ENCODE peak calls at places on chromosomes 16 and 17, in nine cellular contexts. One of them, this sample, is unnamed.

GRCh38 chr16:25108054-25108453 is 3.5 kb upstream of the LCMT1 start:
- DNase-seq in cardiac muscle cell: no peak
- DNase-seq in right atrium auricular region: no peak
- DNase-seq in HTR-8/SVneo: no peak
- DNase-seq in NCI-H1694: no peak
- DNase-seq in tibial nerve: no peak
- DNase-seq in SK-MEL-5: peak; percentile 55
- DNase-seq in AG20443: no peak
- DNase-seq in RPMI7951: no peak
- DNase-seq in this sample: no peak

GRCh38 chr17:1813088-1813487 is 16.6 kb downstream of the SMYD4 start:
- DNase-seq in cardiac muscle cell: no peak
- DNase-seq in right atrium auricular region: peak; percentile 62
- DNase-seq in HTR-8/SVneo: no peak
- DNase-seq in NCI-H1694: no peak
- DNase-seq in tibial nerve: no peak
- DNase-seq in SK-MEL-5: no peak
- DNase-seq in AG20443: peak; percentile 38
- DNase-seq in RPMI7951: no peak
- DNase-seq in this sample: no peak

GRCh38 chr16:23801387-23801786 is 34.4 kb upstream of the PRKCB start:
- DNase-seq in cardiac muscle cell: peak; percentile 78
- DNase-seq in right atrium auricular region: peak; percentile 72
- DNase-seq in HTR-8/SVneo: peak; percentile 53
- DNase-seq in NCI-H1694: peak; percentile 11
- DNase-seq in tibial nerve: peak; percentile 60
- DNase-seq in SK-MEL-5: peak; percentile 76
- DNase-seq in AG20443: peak; percentile 81
- DNase-seq in RPMI7951: peak; percentile 47
- DNase-seq in this sample: no peak

GRCh38 chr16:87881327-87882200 is 12.3 kb upstream of the SLC7A5 start:
- DNase-seq in cardiac muscle cell: no peak
- DNase-seq in right atrium auricular region: no peak
- DNase-seq in HTR-8/SVneo: no peak
- DNase-seq in NCI-H1694: no peak
- DNase-seq in tibial nerve: no peak
- DNase-seq in SK-MEL-5: no peak
- DNase-seq in AG20443: no peak
- DNase-seq in RPMI7951: peak; percentile 80
- DNase-seq in this sample: no peak

GRCh38 chr17:82051776-82052637 is at the start of the genes GPS1 and RFNG:
- DNase-seq in cardiac muscle cell: peak; percentile 88
- DNase-seq in right atrium auricular region: no peak
- DNase-seq in HTR-8/SVneo: peak; percentile 78
- DNase-seq in NCI-H1694: peak; percentile 49
- DNase-seq in tibial nerve: peak; percentile 64
- DNase-seq in SK-MEL-5: peak; percentile 74
- DNase-seq in AG20443: peak; percentile 92
- DNase-seq in RPMI7951: peak; percentile 52
- DNase-seq in this sample: no peak

GRCh38 chr17:76868669-76869208 is 535 bp downstream of the MGAT5B start:
- DNase-seq in cardiac muscle cell: no peak
- DNase-seq in right atrium auricular region: no peak
- DNase-seq in HTR-8/SVneo: no peak
- DNase-seq in NCI-H1694: no peak
- DNase-seq in tibial nerve: no peak
- DNase-seq in SK-MEL-5: no peak
- DNase-seq in AG20443: peak; percentile 54
- DNase-seq in RPMI7951: peak; percentile 11
- DNase-seq in this sample: no peak

GRCh38 chr16:23597003-23597756 is 1.1 kb upstream of the NDUFAB1 start:
- DNase-seq in cardiac muscle cell: peak; percentile 16
- DNase-seq in right atrium auricular region: no peak
- DNase-seq in HTR-8/SVneo: no peak
- DNase-seq in NCI-H1694: peak; percentile 10
- DNase-seq in tibial nerve: no peak
- DNase-seq in SK-MEL-5: peak; percentile 89
- DNase-seq in AG20443: no peak
- DNase-seq in RPMI7951: peak; percentile 60
- DNase-seq in this sample: no peak

GRCh38 chr16:53901396-53901795 is 197.4 kb downstream of the FTO start:
- DNase-seq in cardiac muscle cell: no peak
- DNase-seq in right atrium auricular region: no peak
- DNase-seq in HTR-8/SVneo: no peak
- DNase-seq in NCI-H1694: no peak
- DNase-seq in tibial nerve: no peak
- DNase-seq in SK-MEL-5: no peak
- DNase-seq in AG20443: no peak
- DNase-seq in RPMI7951: no peak
- DNase-seq in this sample: no peak

GRCh38 chr17:45410144-45411091 is 22.3 kb downstream of the ARHGAP27 start:
- DNase-seq in cardiac muscle cell: no peak
- DNase-seq in right atrium auricular region: no peak
- DNase-seq in HTR-8/SVneo: no peak
- DNase-seq in NCI-H1694: no peak
- DNase-seq in tibial nerve: peak; percentile 56
- DNase-seq in SK-MEL-5: no peak
- DNase-seq in AG20443: no peak
- DNase-seq in RPMI7951: no peak
- DNase-seq in this sample: no peak

GRCh38 chr17:67165201-67165600 is 79.8 kb downstream of the HELZ start:
- DNase-seq in cardiac muscle cell: no peak
- DNase-seq in right atrium auricular region: no peak
- DNase-seq in HTR-8/SVneo: no peak
- DNase-seq in NCI-H1694: no peak
- DNase-seq in tibial nerve: peak; percentile 31
- DNase-seq in SK-MEL-5: no peak
- DNase-seq in AG20443: no peak
- DNase-seq in RPMI7951: no peak
- DNase-seq in this sample: no peak

GRCh38 chr17:21283482-21284318 is 811 bp upstream of the MAP2K3 start:
- DNase-seq in cardiac muscle cell: no peak
- DNase-seq in right atrium auricular region: no peak
- DNase-seq in HTR-8/SVneo: no peak
- DNase-seq in NCI-H1694: peak; percentile 51
- DNase-seq in tibial nerve: peak; percentile 16
- DNase-seq in SK-MEL-5: no peak
- DNase-seq in AG20443: peak; percentile 22
- DNase-seq in RPMI7951: no peak
- DNase-seq in this sample: no peak

GRCh38 chr17:35871415-35871814 is 2.7 kb upstream of the HEATR9 start:
- DNase-seq in cardiac muscle cell: no peak
- DNase-seq in right atrium auricular region: no peak
- DNase-seq in HTR-8/SVneo: no peak
- DNase-seq in NCI-H1694: no peak
- DNase-seq in tibial nerve: no peak
- DNase-seq in SK-MEL-5: no peak
- DNase-seq in AG20443: no peak
- DNase-seq in RPMI7951: no peak
- DNase-seq in this sample: no peak

GRCh38 chr16:21179126-21179982 is 20.9 kb downstream of the LDAF1 start:
- DNase-seq in cardiac muscle cell: no peak
- DNase-seq in right atrium auricular region: no peak
- DNase-seq in HTR-8/SVneo: no peak
- DNase-seq in NCI-H1694: no peak
- DNase-seq in tibial nerve: peak; percentile 33
- DNase-seq in SK-MEL-5: no peak
- DNase-seq in AG20443: no peak
- DNase-seq in RPMI7951: no peak
- DNase-seq in this sample: no peak

GRCh38 chr16:85720319-85720637 is 30.6 kb downstream of the C16orf74 start:
- DNase-seq in cardiac muscle cell: no peak
- DNase-seq in right atrium auricular region: no peak
- DNase-seq in HTR-8/SVneo: peak; percentile 39
- DNase-seq in NCI-H1694: no peak
- DNase-seq in tibial nerve: no peak
- DNase-seq in SK-MEL-5: no peak
- DNase-seq in AG20443: no peak
- DNase-seq in RPMI7951: peak; percentile 74
- DNase-seq in this sample: no peak

GRCh38 chr17:11628831-11629230 is 30.6 kb downstream of the DNAH9 start:
- DNase-seq in cardiac muscle cell: no peak
- DNase-seq in right atrium auricular region: no peak
- DNase-seq in HTR-8/SVneo: no peak
- DNase-seq in NCI-H1694: no peak
- DNase-seq in tibial nerve: no peak
- DNase-seq in SK-MEL-5: no peak
- DNase-seq in AG20443: no peak
- DNase-seq in RPMI7951: no peak
- DNase-seq in this sample: no peak

GRCh38 chr16:57169327-57169726 is 16.5 kb downstream of the PSME3IP1 start:
- DNase-seq in cardiac muscle cell: no peak
- DNase-seq in right atrium auricular region: no peak
- DNase-seq in HTR-8/SVneo: no peak
- DNase-seq in NCI-H1694: no peak
- DNase-seq in tibial nerve: no peak
- DNase-seq in SK-MEL-5: peak; percentile 43
- DNase-seq in AG20443: no peak
- DNase-seq in RPMI7951: no peak
- DNase-seq in this sample: no peak

GRCh38 chr16:56257260-56257659 is 66.0 kb downstream of the GNAO1 start:
- DNase-seq in cardiac muscle cell: no peak
- DNase-seq in right atrium auricular region: no peak
- DNase-seq in HTR-8/SVneo: no peak
- DNase-seq in NCI-H1694: no peak
- DNase-seq in tibial nerve: peak; percentile 24
- DNase-seq in SK-MEL-5: no peak
- DNase-seq in AG20443: no peak
- DNase-seq in RPMI7951: peak; percentile 65
- DNase-seq in this sample: no peak

GRCh38 chr16:53864819-53865491 is 161.0 kb downstream of the FTO start:
- DNase-seq in cardiac muscle cell: no peak
- DNase-seq in right atrium auricular region: no peak
- DNase-seq in HTR-8/SVneo: no peak
- DNase-seq in NCI-H1694: no peak
- DNase-seq in tibial nerve: no peak
- DNase-seq in SK-MEL-5: no peak
- DNase-seq in AG20443: no peak
- DNase-seq in RPMI7951: peak; percentile 44
- DNase-seq in this sample: no peak

GRCh38 chr17:57086069-57086930 is 1.3 kb downstream of the AKAP1 start:
- DNase-seq in cardiac muscle cell: peak; percentile 45
- DNase-seq in right atrium auricular region: no peak
- DNase-seq in HTR-8/SVneo: peak; percentile 60
- DNase-seq in NCI-H1694: no peak
- DNase-seq in tibial nerve: no peak
- DNase-seq in SK-MEL-5: peak; percentile 47
- DNase-seq in AG20443: peak; percentile 30
- DNase-seq in RPMI7951: peak; percentile 24
- DNase-seq in this sample: no peak

GRCh38 chr16:78022347-78022746 is at the start of gene CLEC3A:
- DNase-seq in cardiac muscle cell: no peak
- DNase-seq in right atrium auricular region: no peak
- DNase-seq in HTR-8/SVneo: no peak
- DNase-seq in NCI-H1694: no peak
- DNase-seq in tibial nerve: no peak
- DNase-seq in SK-MEL-5: no peak
- DNase-seq in AG20443: no peak
- DNase-seq in RPMI7951: no peak
- DNase-seq in this sample: no peak

GRCh38 chr17:16313159-16314090 is 39.8 kb downstream of the CENPV start:
- DNase-seq in cardiac muscle cell: no peak
- DNase-seq in right atrium auricular region: no peak
- DNase-seq in HTR-8/SVneo: no peak
- DNase-seq in NCI-H1694: no peak
- DNase-seq in tibial nerve: no peak
- DNase-seq in SK-MEL-5: no peak
- DNase-seq in AG20443: no peak
- DNase-seq in RPMI7951: no peak
- DNase-seq in this sample: no peak

GRCh38 chr17:82300707-82301270 is 16.6 kb downstream of the CD7 start:
- DNase-seq in cardiac muscle cell: peak; percentile 69
- DNase-seq in right atrium auricular region: peak; percentile 65
- DNase-seq in HTR-8/SVneo: peak; percentile 67
- DNase-seq in NCI-H1694: peak; percentile 44
- DNase-seq in tibial nerve: peak; percentile 43
- DNase-seq in SK-MEL-5: peak; percentile 60
- DNase-seq in AG20443: peak; percentile 85
- DNase-seq in RPMI7951: peak; percentile 73
- DNase-seq in this sample: peak; percentile 92

GRCh38 chr17:64459284-64459747 is 10.4 kb downstream of the MILR1 start:
- DNase-seq in cardiac muscle cell: no peak
- DNase-seq in right atrium auricular region: no peak
- DNase-seq in HTR-8/SVneo: no peak
- DNase-seq in NCI-H1694: no peak
- DNase-seq in tibial nerve: no peak
- DNase-seq in SK-MEL-5: no peak
- DNase-seq in AG20443: peak; percentile 72
- DNase-seq in RPMI7951: peak; percentile 41
- DNase-seq in this sample: no peak

GRCh38 chr16:29738514-29738913 is 7.3 kb downstream of the C16orf54 start:
- DNase-seq in cardiac muscle cell: no peak
- DNase-seq in right atrium auricular region: no peak
- DNase-seq in HTR-8/SVneo: no peak
- DNase-seq in NCI-H1694: no peak
- DNase-seq in tibial nerve: no peak
- DNase-seq in SK-MEL-5: no peak
- DNase-seq in AG20443: no peak
- DNase-seq in RPMI7951: no peak
- DNase-seq in this sample: no peak

GRCh38 chr16:1202274-1202673 is 22.8 kb downstream of the TPSG1 start:
- DNase-seq in cardiac muscle cell: no peak
- DNase-seq in right atrium auricular region: no peak
- DNase-seq in HTR-8/SVneo: no peak
- DNase-seq in NCI-H1694: no peak
- DNase-seq in tibial nerve: no peak
- DNase-seq in SK-MEL-5: no peak
- DNase-seq in AG20443: no peak
- DNase-seq in RPMI7951: no peak
- DNase-seq in this sample: no peak

This sample was measured in osteocyte.